ENCODE peak calls at places on chromosomes 11 and 22, in four cellular contexts. Y, U, M and L are unnamed samples.

GRCh38 chr11:77619576-77620198 is 17.9 kb downstream of the CLNS1A start:
- DNase-seq in Y (peak; percentile 64), M (peak; percentile 50), U (peak; percentile 28), L (peak; percentile 22)

GRCh38 chr11:126197277-126197939 is 14.0 kb downstream of the RPUSD4 start:
- DNase-seq in U (no peak), M (no peak), Y (no peak), L (no peak)

GRCh38 chr11:16430674-16431073 is 74.3 kb upstream of the SOX6 start:
- DNase-seq in M (no peak), Y (no peak), U (no peak), L (no peak)

GRCh38 chr11:1878134-1879031 is 13.3 kb downstream of the PRR33 start:
- DNase-seq in U (no peak), M (no peak), Y (no peak), L (no peak)

GRCh38 chr22:24141586-24141985 is 39.7 kb upstream of the SUSD2 start:
- DNase-seq in M (no peak), Y (no peak), U (no peak), L (no peak)

GRCh38 chr11:130431337-130431773 is 2.9 kb upstream of the ADAMTS8 start:
- DNase-seq in Y (peak; percentile 74), M (peak; percentile 55), U (no peak), L (peak; percentile 64)

GRCh38 chr22:48953103-48953720 is 874.5 kb downstream of the BRD1 start:
- DNase-seq in U (no peak), Y (no peak), M (no peak), L (no peak)

GRCh38 chr11:31903225-31904074 is 92.3 kb upstream of the PAX6 start:
- DNase-seq in U (no peak), M (no peak), Y (no peak), L (no peak)

GRCh38 chr22:45448431-45448830 is 34.9 kb downstream of the RIBC2 start:
- DNase-seq in M (no peak), Y (no peak), U (no peak), L (no peak)

GRCh38 chr11:128324051-128324481 is 263.3 kb downstream of the ETS1 start:
- DNase-seq in M (no peak), U (no peak), Y (no peak), L (no peak)

GRCh38 chr11:57634311-57634710 is 15.4 kb downstream of the YPEL4 start:
- DNase-seq in M (no peak), Y (no peak), U (no peak), L (no peak)

GRCh38 chr11:115720537-115721308 is 216.5 kb upstream of the CADM1 start:
- DNase-seq in Y (no peak), U (no peak), M (no peak), L (no peak)

GRCh38 chr11:108538022-108538424 is 39.8 kb upstream of the POGLUT3 start:
- DNase-seq in M (no peak), Y (no peak), U (no peak), L (no peak)

GRCh38 chr11:94245121-94245520 is 59.3 kb upstream of the IZUMO1R start:
- DNase-seq in U (no peak), M (no peak), Y (no peak), L (no peak)

GRCh38 chr11:15539645-15540044 is 424.9 kb downstream of the INSC start:
- DNase-seq in M (no peak), U (no peak), Y (no peak), L (no peak)

GRCh38 chr22:31296258-31296657 is 4.0 kb upstream of the PIK3IP1 start:
- DNase-seq in M (no peak), Y (no peak), U (no peak), L (no peak)
- TF ChIP-seq BHLHE40 in M (no peak), Y (no peak), U (no peak), L (no peak)

DNA sequence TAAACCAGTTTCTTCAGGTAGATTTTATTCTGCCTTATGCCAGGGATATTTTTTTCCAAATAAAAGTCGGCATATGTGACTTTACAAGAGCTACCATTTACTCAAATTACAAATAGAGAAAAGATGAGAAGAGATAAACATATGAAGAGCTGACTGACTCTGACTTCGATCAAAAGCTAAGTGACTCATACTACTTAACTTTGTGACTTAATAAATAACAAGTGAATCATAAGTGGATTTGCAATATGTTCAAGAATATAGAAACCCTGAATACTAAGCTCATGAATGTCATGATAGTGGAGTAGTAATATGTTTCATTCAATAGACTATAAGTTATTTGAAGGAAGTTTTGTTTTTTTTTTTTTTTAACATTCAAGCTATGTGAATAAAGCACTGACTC is 130.5 kb upstream of the ANO3 start:
- DNase-seq in Y (no peak), M (no peak), U (no peak), L (no peak)
- TF ChIP-seq FOXM1 in Y (no peak), M (no peak), U (no peak), L (no peak)

GRCh38 chr22:16936625-16937024 is 71.4 kb downstream of the GAB4 start:
- DNase-seq in Y (no peak), U (no peak), M (no peak), L (no peak)

GRCh38 chr22:16933924-16934282 is 74.1 kb downstream of the GAB4 start:
- DNase-seq in Y (no peak), M (no peak), U (no peak), L (no peak)

GRCh38 chr22:16933274-16933923 is 74.6 kb downstream of the GAB4 start:
- DNase-seq in U (no peak), M (no peak), Y (no peak), L (no peak)

GRCh38 chr22:16935209-16935608 is 72.8 kb downstream of the GAB4 start:
- DNase-seq in M (no peak), U (no peak), Y (no peak), L (no peak)

GRCh38 chr22:16932577-16932976 is 75.4 kb downstream of the GAB4 start:
- DNase-seq in U (no peak), Y (peak; percentile 9), M (peak; percentile 3), L (no peak)
- TF ChIP-seq FOXK2 in U (no peak), Y (no peak), M (no peak), L (no peak)

GRCh38 chr22:22554324-22555284 is 4.5 kb downstream of the PRAME start:
- DNase-seq in Y (peak; percentile 56), U (no peak), M (no peak), L (no peak)
- TF ChIP-seq BHLHE40 in Y (no peak), U (no peak), M (no peak), L (no peak)